ENCODE peak calls at places on chromosome 1, in four cellular contexts. N, Y, E and U are unnamed samples.
A peak's percentile ranks its signal among the peaks of the same experiment; 100 is the strongest.

GRCh38 chr1:154849645-154850131 is 20.4 kb downstream of the KCNN3 start:
- DNase-seq in N (peak; percentile 66), Y (no peak), E (no peak), U (no peak)

GRCh38 chr1:180228648-180229482 is 1.2 kb upstream of the LHX4 start:
- DNase-seq in N (peak; percentile 79), Y (no peak), E (no peak), U (no peak)

GRCh38 chr1:89085781-89086180 is 20.8 kb upstream of the GBP1 start:
- DNase-seq in N (no peak), Y (no peak), E (no peak), U (no peak)

GRCh38 chr1:67831850-67832513 is 1.3 kb downstream of the GNG12 start:
- DNase-seq in N (peak; percentile 66), Y (peak; percentile 60), E (peak; percentile 59), U (no peak)

GRCh38 chr1:58919986-58920376 is 136.1 kb upstream of the JUN start:
- DNase-seq in N (no peak), Y (no peak), E (no peak), U (no peak)

GRCh38 chr1:45654540-45655280 is 30.9 kb upstream of the CCDC17 start:
- DNase-seq in N (no peak), Y (no peak), E (no peak), U (no peak)

GRCh38 chr1:1114431-1114830 is 1.5 kb downstream of the C1orf159 start:
- DNase-seq in N (no peak), Y (no peak), E (no peak), U (no peak)

GRCh38 chr1:225657462-225657989 is 4.6 kb upstream of the ENAH start:
- DNase-seq in N (no peak), Y (no peak), E (peak; percentile 50), U (peak; percentile 53)

GRCh38 chr1:3530086-3530930 is 75.8 kb downstream of the ARHGEF16 start:
- DNase-seq in N (peak; percentile 77), Y (no peak), E (peak; percentile 46), U (no peak)

GRCh38 chr1:53526451-53527101 is 67.4 kb downstream of the DMRTB1 start:
- DNase-seq in N (peak; percentile 56), Y (no peak), E (no peak), U (no peak)

GRCh38 chr1:242219905-242220304 is 221.0 kb upstream of the MAP1LC3C start:
- DNase-seq in N (no peak), Y (no peak), E (no peak), U (no peak)

GRCh38 chr1:183394435-183394834 is 23.7 kb downstream of the NMNAT2 start:
- DNase-seq in N (no peak), Y (no peak), E (no peak), U (no peak)

GRCh38 chr1:149932474-149932873 is 4.2 kb downstream of the MTMR11 start:
- DNase-seq in N (no peak), Y (no peak), E (no peak), U (no peak)

GRCh38 chr1:26438041-26438440 is 5.9 kb downstream of the DHDDS start:
- DNase-seq in N (no peak), Y (no peak), E (no peak), U (no peak)
- H3K27ac ChIP-seq in N (no peak overlapping the region), Y (no peak overlapping the region), E (no peak overlapping the region), U (no peak overlapping the region)

DNA sequence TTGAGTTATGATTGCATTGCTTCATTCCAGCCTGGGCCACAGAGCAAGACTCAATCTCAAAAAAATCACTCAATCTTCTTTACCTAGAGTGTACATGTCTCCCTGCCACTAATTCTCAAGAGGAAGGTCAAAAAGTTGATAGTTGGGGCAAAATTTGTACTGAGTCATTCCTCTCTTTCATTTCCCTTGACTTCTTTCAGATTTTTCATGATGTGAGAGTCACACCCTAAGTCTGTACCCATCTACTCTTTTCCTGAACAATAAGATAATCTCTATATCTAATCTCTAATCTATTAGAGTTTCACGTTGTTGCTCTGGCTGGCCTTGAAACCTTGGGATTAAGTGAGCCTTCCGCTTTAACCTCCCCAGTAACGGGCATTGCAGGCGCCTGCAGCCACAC is 1.1 kb upstream of the BRDT start:
- DNase-seq in N (no peak), Y (no peak), E (no peak), U (no peak)
- H3K27ac ChIP-seq in N (no peak overlapping the region), Y (no peak overlapping the region), E (no peak overlapping the region), U (no peak overlapping the region)

GRCh38 chr1:207870279-207871031 is 40.5 kb downstream of the CD34 start:
- DNase-seq in N (no peak), Y (no peak), E (no peak), U (no peak)

GRCh38 chr1:207871117-207871649 is 39.7 kb downstream of the CD34 start:
- DNase-seq in N (peak; percentile 3), Y (no peak), E (no peak), U (no peak)

GRCh38 chr1:207868252-207868768 is 42.6 kb downstream of the CD34 start:
- DNase-seq in N (peak; percentile 63), Y (no peak), E (no peak), U (no peak)

GRCh38 chr1:207868769-207869721 is 41.9 kb downstream of the CD34 start:
- DNase-seq in N (peak; percentile 92), Y (peak; percentile 70), E (peak; percentile 80), U (no peak)

GRCh38 chr1:207869859-207870258 is 41.1 kb downstream of the CD34 start:
- DNase-seq in N (no peak), Y (no peak), E (no peak), U (no peak)
- H3K27ac ChIP-seq in N (no peak overlapping the region), Y (no peak overlapping the region), E (no peak overlapping the region), U (peak overlapping the region; percentile 82)

DNA sequence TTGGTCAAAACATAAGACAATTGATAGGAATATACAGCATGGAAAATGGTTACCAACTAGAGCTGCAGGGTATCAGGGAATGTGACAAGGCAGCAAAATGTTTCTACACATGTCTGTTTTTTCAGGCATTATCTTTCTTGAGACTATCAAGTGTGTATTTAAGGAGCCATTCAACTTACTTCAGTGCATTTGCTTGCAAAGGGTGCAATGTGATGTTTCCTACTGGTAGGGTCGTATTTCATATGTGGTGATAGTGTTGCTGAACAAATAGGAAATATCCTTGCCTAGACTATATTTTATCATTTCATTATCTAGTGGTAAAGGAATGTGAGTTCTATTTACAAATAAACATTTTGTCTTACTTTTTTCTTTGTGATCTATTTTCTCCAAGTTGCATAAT is 42.4 kb downstream of the PTPRC start:
- DNase-seq in N (no peak), Y (no peak), E (no peak), U (no peak)
- H3K27ac ChIP-seq in N (no peak overlapping the region), Y (no peak overlapping the region), E (no peak overlapping the region), U (peak overlapping the region; percentile 55)

GRCh38 chr1:93082313-93082712 is 3.2 kb downstream of the MTF2 start:
- DNase-seq in N (no peak), Y (no peak), E (no peak), U (no peak)

GRCh38 chr1:93081716-93082115 is 2.6 kb downstream of the MTF2 start:
- DNase-seq in N (no peak), Y (no peak), E (no peak), U (no peak)

GRCh38 chr1:93080424-93080823 is 1.3 kb downstream of the MTF2 start:
- DNase-seq in N (no peak), Y (no peak), E (no peak), U (peak; percentile 24)

GRCh38 chr1:93078935-93079654 is at the start of gene MTF2:
- DNase-seq in N (peak; percentile 98), Y (peak; percentile 91), E (peak; percentile 95), U (peak; percentile 87)

DNA sequence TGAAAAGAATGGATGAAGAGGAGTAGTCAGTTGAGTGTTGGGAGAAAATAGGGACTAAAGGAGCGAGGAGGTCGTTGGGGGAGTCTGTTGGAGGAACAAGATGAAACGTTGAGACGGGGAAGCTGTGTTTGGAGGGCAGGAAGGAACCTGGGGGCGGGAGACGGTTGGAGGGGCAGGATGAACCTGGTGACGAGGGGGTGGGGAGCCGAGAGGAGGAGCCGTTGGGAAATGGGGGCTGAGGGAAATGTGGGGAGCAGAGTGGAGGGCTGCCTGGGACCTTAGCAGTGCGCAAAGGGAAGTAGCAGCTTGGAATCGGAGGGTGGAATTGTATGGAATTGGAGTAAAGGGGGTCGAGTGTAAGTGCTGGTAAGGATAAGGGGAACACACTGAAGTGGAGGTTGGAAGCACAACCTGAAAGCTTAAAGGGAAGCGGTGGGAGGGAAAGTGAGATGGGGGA is 630 bp downstream of the MTF2 start:
- DNase-seq in N (peak; percentile 72), Y (no peak), E (no peak), U (no peak)
- H3K27ac ChIP-seq in N (peak overlapping the region; percentile 88), Y (peak overlapping the region; percentile 89), E (peak overlapping the region; percentile 58), U (peak overlapping the region; percentile 70)

DNA sequence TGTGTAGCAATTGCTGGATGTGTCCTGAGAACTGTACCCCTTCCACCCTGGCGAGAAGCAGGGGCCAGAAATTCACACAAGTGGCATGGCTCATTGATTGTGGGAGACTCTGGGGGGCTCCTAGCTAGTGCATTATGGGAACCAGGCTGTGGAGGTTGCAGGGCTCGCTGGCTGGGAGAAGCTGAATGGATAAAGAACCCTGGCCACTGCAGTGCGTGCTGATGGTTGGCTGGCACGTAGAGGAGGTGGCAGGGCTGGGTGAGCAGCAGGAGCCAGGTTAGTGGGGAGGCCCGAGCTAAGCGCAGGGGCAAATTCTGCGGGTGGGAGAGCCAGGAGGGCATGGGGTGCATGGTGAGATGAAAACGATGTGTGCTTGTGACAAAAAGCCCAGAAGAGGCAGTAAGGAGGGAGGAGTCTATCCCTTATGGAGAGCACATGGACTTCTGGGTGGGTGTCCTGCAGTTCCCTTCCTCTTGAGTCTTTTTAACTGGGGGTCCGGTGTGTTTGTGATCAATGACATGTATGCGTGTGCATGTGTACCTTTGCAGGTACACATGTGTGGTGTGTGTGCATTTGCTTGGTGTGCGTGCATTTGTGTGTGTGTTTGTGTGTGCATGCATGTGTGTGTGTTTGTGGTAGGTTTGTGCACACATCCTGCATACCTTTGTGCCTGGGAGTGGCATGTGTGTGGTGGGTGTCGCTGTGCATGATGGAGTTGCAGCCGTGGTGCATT is 3.6 kb downstream of the GUK1 start:
- DNase-seq in N (no peak), Y (no peak), E (no peak), U (no peak)
- H3K27ac ChIP-seq in N (no peak overlapping the region), Y (no peak overlapping the region), E (no peak overlapping the region), U (no peak overlapping the region)

DNA sequence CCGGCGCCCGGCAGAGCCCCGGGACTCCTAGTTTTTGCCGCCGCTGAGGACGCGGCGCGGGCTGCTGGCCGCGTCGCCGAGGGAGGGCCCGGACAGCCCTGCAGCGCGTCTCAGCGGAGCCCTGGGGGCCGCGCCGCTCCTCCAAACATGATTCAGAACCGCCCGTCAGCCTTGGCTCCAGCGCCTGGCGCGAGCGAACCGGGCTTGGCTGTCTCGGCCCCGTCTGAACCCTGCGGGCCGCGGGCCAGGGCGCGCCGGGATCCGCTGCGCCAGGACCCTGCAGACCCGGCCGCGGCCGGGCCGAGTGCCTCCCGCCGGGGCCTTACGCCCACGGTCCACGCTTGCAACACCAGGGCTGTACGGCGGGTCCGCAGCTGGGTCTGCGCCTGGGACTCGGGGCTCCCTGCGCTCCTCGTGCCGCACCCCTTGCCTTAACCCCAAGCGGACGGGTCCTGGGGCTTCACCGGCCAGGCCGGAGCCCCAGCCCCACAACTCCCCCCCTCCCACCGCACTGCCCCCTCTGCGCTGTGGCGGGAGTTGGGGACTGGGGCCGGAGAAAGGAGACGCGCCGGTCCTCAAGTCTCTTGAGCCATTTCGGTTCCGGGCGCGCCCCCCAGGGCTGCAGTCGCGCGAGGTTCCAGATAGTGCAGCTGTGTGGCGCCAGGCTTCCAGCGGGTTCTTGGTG is 48.4 kb upstream of the CD34 start:
- DNase-seq in N (peak; percentile 81), Y (peak; percentile 92), E (no peak), U (no peak)
- H3K27ac ChIP-seq in N (no peak overlapping the region), Y (peak overlapping the region; percentile 94), E (no peak overlapping the region), U (no peak overlapping the region)